ENCODE peak calls at places on chromosomes 12 and 14, in eight cellular contexts. M, L, K, D, E, H, T and O are unnamed samples.

GRCh38 chr12:65609359-65609771 is 214.9 kb upstream of the HMGA2 start:
- DNase-seq in M (no peak), L (no peak), K (no peak), D (peak), E (peak), H (peak), T (no peak), O (no peak)

GRCh38 chr12:14665354-14666348 is 30.7 kb downstream of the GUCY2C start:
- DNase-seq in M (no peak), L (no peak), K (peak), D (peak), E (no peak), H (no peak), T (no peak), O (no peak)

GRCh38 chr14:64729386-64730060 is 25.3 kb downstream of the PLEKHG3 start:
- DNase-seq in M (no peak), L (no peak), K (no peak), D (no peak), E (no peak), H (no peak), T (no peak), O (no peak)

GRCh38 chr14:20848955-20849570 is 42.1 kb upstream of the RNASE3 start:
- DNase-seq in M (no peak), L (no peak), K (no peak), D (no peak), E (no peak), H (no peak), T (no peak), O (no peak)

GRCh38 chr12:38890102-38890501 is 15.3 kb downstream of the CPNE8 start:
- DNase-seq in M (no peak), L (no peak), K (no peak), D (no peak), E (no peak), H (no peak), T (no peak), O (no peak)

GRCh38 chr12:69837191-69838085 is 12.4 kb downstream of the MYRFL start:
- DNase-seq in M (no peak), L (no peak), K (no peak), D (no peak), E (no peak), H (no peak), T (no peak), O (no peak)

GRCh38 chr12:117671734-117672133 is 297.1 kb downstream of the KSR2 start:
- DNase-seq in M (no peak), L (no peak), K (no peak), D (peak), E (no peak), H (no peak), T (no peak), O (no peak)

GRCh38 chr12:3222935-3223334 is 145.8 kb downstream of the TSPAN9 start:
- DNase-seq in M (no peak), L (no peak), K (peak), D (no peak), E (no peak), H (no peak), T (no peak), O (no peak)

GRCh38 chr14:42138406-42138805 is 531.7 kb downstream of the LRFN5 start:
- DNase-seq in M (no peak), L (no peak), K (no peak), D (no peak), E (no peak), H (no peak), T (no peak), O (no peak)

GRCh38 chr14:104557766-104558165 is 21.8 kb upstream of the C14orf180 start:
- DNase-seq in M (no peak), L (no peak), K (no peak), D (no peak), E (no peak), H (no peak), T (no peak), O (no peak)

GRCh38 chr14:91211017-91211416 is 33.5 kb downstream of the GPR68 start:
- DNase-seq in M (no peak), L (no peak), K (no peak), D (no peak), E (no peak), H (no peak), T (no peak), O (no peak)

GRCh38 chr14:105313381-105314286 is 914 bp upstream of the PACS2 start:
- DNase-seq in M (peak), L (no peak), K (no peak), D (peak), E (peak), H (no peak), T (no peak), O (peak)

GRCh38 chr12:30197392-30198047 is 413.8 kb upstream of the TMTC1 start:
- DNase-seq in M (no peak), L (no peak), K (peak), D (peak), E (peak), H (peak), T (no peak), O (no peak)

GRCh38 chr12:12823308-12823707 is 10.2 kb downstream of the DDX47 start:
- DNase-seq in M (no peak), L (no peak), K (no peak), D (no peak), E (peak), H (peak), T (no peak), O (no peak)

GRCh38 chr14:45057349-45057748 is 26.6 kb upstream of the PRPF39 start:
- DNase-seq in M (no peak), L (no peak), K (no peak), D (no peak), E (no peak), H (no peak), T (no peak), O (no peak)

GRCh38 chr12:123891516-123892179 is 81.0 kb downstream of the CCDC92 start:
- DNase-seq in M (no peak), L (no peak), K (no peak), D (no peak), E (no peak), H (no peak), T (no peak), O (no peak)

GRCh38 chr14:85444685-85445084 is 85.3 kb upstream of the FLRT2 start:
- DNase-seq in M (no peak), L (no peak), K (peak), D (no peak), E (peak), H (peak), T (no peak), O (no peak)

GRCh38 chr14:31992051-31992450 is 85.1 kb upstream of the ARHGAP5 start:
- DNase-seq in M (no peak), L (no peak), K (no peak), D (peak), E (peak), H (peak), T (no peak), O (no peak)